ENCODE peak calls at places on chromosomes 5 and 9, in five cellular contexts. F, L, J, P and X are unnamed samples.

GRCh38 chr9:106925392-106925791 is 62.4 kb downstream of the ZNF462 start:
- DNase-seq in F (no peak), L (no peak), J (no peak), P (no peak), X (no peak)

GRCh38 chr5:36763454-36763853 is 113.1 kb upstream of the NIPBL start:
- DNase-seq in F (no peak), L (no peak), J (no peak), P (no peak), X (no peak)

GRCh38 chr5:55993013-55993412 is 1.8 kb downstream of the IL6ST start:
- DNase-seq in F (peak; percentile 23), L (no peak), J (no peak), P (no peak), X (no peak)

GRCh38 chr9:92896037-92896436 is 18.2 kb upstream of the ZNF484 start:
- DNase-seq in F (no peak), L (no peak), J (no peak), P (no peak), X (no peak)

GRCh38 chr9:28801144-28801799 is 1228.0 kb upstream of the C9orf72 start:
- DNase-seq in F (no peak), L (no peak), J (no peak), P (no peak), X (no peak)

GRCh38 chr5:173953528-173954090 is 35.4 kb upstream of the C5orf47 start:
- DNase-seq in F (no peak), L (no peak), J (no peak), P (no peak), X (peak; percentile 43)

GRCh38 chr9:127927457-127928231 is 2.9 kb downstream of the PIP5KL1 start:
- DNase-seq in F (peak; percentile 21), L (no peak), J (peak; percentile 90), P (peak; percentile 90), X (no peak)

GRCh38 chr9:127866535-127866934 is 10.9 kb downstream of the AK1 start:
- DNase-seq in F (no peak), L (peak; percentile 50), J (no peak), P (no peak), X (no peak)

GRCh38 chr9:93582550-93582949 is 6.2 kb downstream of the PHF2 start:
- DNase-seq in F (no peak), L (no peak), J (no peak), P (no peak), X (no peak)

GRCh38 chr9:16289639-16290038 is 580.8 kb downstream of the BNC2 start:
- DNase-seq in F (no peak), L (no peak), J (no peak), P (no peak), X (no peak)

GRCh38 chr5:31173621-31174020 is 19.9 kb upstream of the CDH6 start:
- DNase-seq in F (no peak), L (no peak), J (no peak), P (no peak), X (no peak)

GRCh38 chr5:1294839-1295649 is at the start of gene TERT:
- DNase-seq in F (peak; percentile 59), L (peak; percentile 34), J (peak; percentile 59), P (peak; percentile 67), X (no peak)

GRCh38 chr5:126106032-126106431 is 317.2 kb upstream of the GRAMD2B start:
- DNase-seq in F (no peak), L (no peak), J (no peak), P (no peak), X (no peak)

GRCh38 chr5:79133657-79134451 is 22.2 kb downstream of the BHMT start:
- DNase-seq in F (peak; percentile 77), L (peak; percentile 85), J (peak; percentile 66), P (no peak), X (peak; percentile 71)

GRCh38 chr5:10634562-10634961 is 70.7 kb downstream of the ANKRD33B start:
- DNase-seq in F (no peak), L (no peak), J (no peak), P (no peak), X (no peak)

GRCh38 chr9:113705306-113705937 is 170.7 kb upstream of the ZNF618 start:
- DNase-seq in F (no peak), L (no peak), J (no peak), P (no peak), X (no peak)

GRCh38 chr5:68171101-68171558 is 44.4 kb upstream of the PIK3R1 start:
- DNase-seq in F (no peak), L (peak; percentile 87), J (no peak), P (no peak), X (no peak)

GRCh38 chr9:37054513-37054776 is 20.4 kb upstream of the PAX5 start:
- DNase-seq in F (no peak), L (no peak), J (no peak), P (no peak), X (no peak)

GRCh38 chr9:113369583-113370140 is 7.1 kb downstream of the HDHD3 start:
- DNase-seq in F (no peak), L (peak; percentile 59), J (no peak), P (no peak), X (no peak)

GRCh38 chr5:61114441-61114840 is 47.8 kb downstream of the SMIM15 start:
- DNase-seq in F (no peak), L (no peak), J (no peak), P (no peak), X (no peak)

GRCh38 chr9:99478469-99479027 is 256.5 kb downstream of the SEC61B start:
- DNase-seq in F (no peak), L (peak; percentile 64), J (no peak), P (no peak), X (no peak)

GRCh38 chr9:35718726-35719511 is 13.1 kb downstream of the TLN1 start:
- DNase-seq in F (no peak), L (no peak), J (no peak), P (no peak), X (no peak)

GRCh38 chr9:132609184-132609583 is 26.8 kb downstream of the BARHL1 start:
- DNase-seq in F (no peak), L (no peak), J (no peak), P (no peak), X (no peak)

GRCh38 chr5:143879646-143880045 is 67.7 kb downstream of the HMHB1 start:
- DNase-seq in F (no peak), L (no peak), J (no peak), P (no peak), X (no peak)

GRCh38 chr9:71911908-71912325 is 478 bp downstream of the C9orf85 start:
- DNase-seq in F (no peak), L (peak; percentile 67), J (no peak), P (no peak), X (no peak)
- H3K4me3 ChIP-seq in F (peak overlapping the region; percentile 60), L (peak overlapping the region; percentile 58), J (peak overlapping the region; percentile 80), P (peak overlapping the region; percentile 94), X (peak overlapping the region; percentile 72)

GRCh38 chr9:136799079-136799853 is 3.1 kb downstream of the CCDC183 start:
- DNase-seq in F (peak; percentile 45), L (peak; percentile 62), J (no peak), P (peak; percentile 86), X (no peak)
- H3K4me3 ChIP-seq in F (peak overlapping the region; percentile 68), L (peak overlapping the region; percentile 1), J (peak overlapping the region; percentile 75), P (peak overlapping the region; percentile 45), X (no peak overlapping the region)

DNA sequence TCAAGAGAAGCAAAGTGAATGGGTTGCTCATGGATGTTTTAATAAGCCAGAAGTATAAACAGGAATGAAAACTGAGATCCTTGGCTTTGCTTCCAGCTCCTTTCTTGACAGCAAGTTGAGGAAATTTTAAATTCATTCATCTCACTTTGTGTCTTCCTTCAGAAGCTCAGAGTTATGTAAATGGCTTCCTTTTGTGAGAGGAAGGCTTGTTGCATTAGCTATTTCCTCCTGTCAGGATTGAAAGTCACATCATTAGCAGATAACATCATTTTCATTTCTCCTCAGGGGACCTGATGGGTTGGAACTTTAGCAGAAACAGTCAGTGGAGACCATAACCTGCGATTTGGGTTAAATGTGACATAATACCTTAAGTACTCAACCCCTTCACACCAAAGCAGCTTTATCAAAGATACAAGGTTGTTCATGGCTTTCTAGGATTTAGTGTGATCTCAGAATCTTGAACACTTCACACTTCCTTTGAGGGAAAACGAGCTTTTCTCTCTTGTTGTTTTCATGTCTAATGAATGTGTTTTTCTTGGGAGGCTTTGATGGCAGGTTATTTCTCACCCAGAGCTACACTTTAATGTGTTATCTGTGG is 437.2 kb downstream of the TMEM232 start:
- DNase-seq in F (no peak), L (no peak), J (no peak), P (no peak), X (no peak)
- H3K4me3 ChIP-seq in F (no peak overlapping the region), L (no peak overlapping the region), J (no peak overlapping the region), P (no peak overlapping the region), X (no peak overlapping the region)

DNA sequence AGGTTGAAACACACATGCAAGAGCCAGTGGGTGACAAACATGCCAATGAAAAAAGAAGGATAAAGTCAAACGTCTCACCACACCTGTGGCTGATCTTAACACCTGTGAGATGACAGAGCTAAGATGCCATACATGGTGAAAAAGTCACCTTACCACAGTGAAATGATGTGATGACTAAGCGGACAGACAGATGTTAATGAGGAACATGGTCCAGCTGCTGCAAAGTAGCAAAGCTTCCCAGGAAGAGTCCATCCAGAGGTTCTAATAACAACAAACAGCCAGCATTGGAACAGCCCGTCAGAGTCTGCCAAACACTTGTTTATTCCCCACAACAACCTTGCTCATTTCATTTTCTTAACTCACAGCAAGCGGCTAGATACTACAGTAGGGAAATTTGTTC is 1.9 kb downstream of the KIAA1191 start:
- DNase-seq in F (no peak), L (no peak), J (no peak), P (no peak), X (no peak)
- H3K4me3 ChIP-seq in F (no peak overlapping the region), L (no peak overlapping the region), J (no peak overlapping the region), P (no peak overlapping the region), X (peak overlapping the region; percentile 27)

GRCh38 chr5:5929231-5929630 is 449.1 kb downstream of the MED10 start:
- DNase-seq in F (no peak), L (no peak), J (no peak), P (no peak), X (no peak)
- H3K4me3 ChIP-seq in F (no peak overlapping the region), L (no peak overlapping the region), J (no peak overlapping the region), P (no peak overlapping the region), X (no peak overlapping the region)

DNA sequence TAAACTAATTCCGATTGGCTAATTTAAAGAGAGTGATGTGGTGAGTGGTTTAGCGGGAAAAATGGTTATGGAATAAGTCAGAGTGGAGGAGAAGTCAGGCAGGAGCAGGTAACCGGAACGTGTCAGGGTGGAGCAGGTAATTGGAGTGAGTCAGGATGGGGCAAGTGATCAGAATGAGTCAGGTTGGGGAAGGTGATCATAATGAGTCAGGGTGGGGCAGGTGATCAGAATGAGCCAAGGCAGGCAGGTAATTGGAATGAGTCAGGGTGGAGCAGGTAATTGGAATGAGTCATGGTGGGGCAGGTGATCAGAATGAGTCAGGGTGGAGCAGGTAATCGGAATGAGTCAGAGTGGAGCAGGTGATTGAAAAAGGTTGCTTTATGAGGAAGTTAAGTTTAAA is 101.4 kb downstream of the TMEM167A start:
- DNase-seq in F (no peak), L (no peak), J (no peak), P (no peak), X (no peak)
- H3K4me3 ChIP-seq in F (no peak overlapping the region), L (no peak overlapping the region), J (no peak overlapping the region), P (no peak overlapping the region), X (no peak overlapping the region)